ENCODE peak calls at places on chromosomes 2 and 18, in four cellular contexts. V is effector memory CD4-positive, alpha-beta T cell; P is aorta; F is transverse colon. J is an unnamed sample.

GRCh38 chr18:79508565-79509535 is 113.1 kb downstream of the NFATC1 start:
- DNase-seq in V (no peak), P (peak; percentile 67), F (peak; percentile 51), J (peak; percentile 35)

GRCh38 chr2:113324684-113325160 is 46.0 kb upstream of the PAX8 start:
- DNase-seq in V (no peak), P (peak; percentile 83), F (peak; percentile 58), J (peak; percentile 40)

GRCh38 chr2:54149623-54150501 is 34.4 kb downstream of the ACYP2 start:
- DNase-seq in V (no peak), P (no peak), F (no peak), J (no peak)

GRCh38 chr2:28565720-28566295 is 69.9 kb downstream of the PLB1 start:
- DNase-seq in V (no peak), P (no peak), F (no peak), J (no peak)

GRCh38 chr2:203432811-203433210 is 102.3 kb downstream of the RAPH1 start:
- DNase-seq in V (no peak), P (no peak), F (no peak), J (no peak)

GRCh38 chr2:53952519-53952918 is 18.3 kb downstream of the PSME4 start:
- DNase-seq in V (no peak), P (no peak), F (no peak), J (no peak)

GRCh38 chr2:28683100-28683706 is 68.4 kb upstream of the PPP1CB start:
- DNase-seq in V (no peak), P (peak; percentile 92), F (peak; percentile 72), J (peak; percentile 49)

GRCh38 chr2:143950675-143951074 is 569.2 kb downstream of the ZEB2 start:
- DNase-seq in V (no peak), P (no peak), F (no peak), J (no peak)

GRCh38 chr2:240524963-240525718 is 32.6 kb downstream of the ANKMY1 start:
- DNase-seq in V (no peak), P (peak; percentile 30), F (no peak), J (no peak)

GRCh38 chr2:55302241-55302640 is 33.2 kb upstream of the MTIF2 start:
- DNase-seq in V (no peak), P (no peak), F (no peak), J (no peak)

GRCh38 chr2:240946654-240947053 is 40.5 kb downstream of the CROCC2 start:
- DNase-seq in V (no peak), P (peak; percentile 70), F (peak; percentile 3), J (peak; percentile 33)

GRCh38 chr2:231935207-231935524 is 9.0 kb upstream of the NPPC start:
- DNase-seq in V (no peak), P (peak; percentile 53), F (no peak), J (no peak)

GRCh38 chr18:32049393-32050161 is 31.0 kb downstream of the RNF125 start:
- DNase-seq in V (peak; percentile 31), P (no peak), F (peak; percentile 55), J (peak; percentile 66)

GRCh38 chr2:186136860-186137259 is 349.2 kb upstream of the ZC3H15 start:
- DNase-seq in V (no peak), P (no peak), F (no peak), J (no peak)
- H3K4me1 ChIP-seq in V (no peaks in the 10 kb centered on the region), P (no peaks in the 10 kb centered on the region), F (no peaks in the 10 kb centered on the region), J (no peaks in the 10 kb centered on the region)

GRCh38 chr2:30331869-30332268 is 100.5 kb downstream of the LBH start:
- DNase-seq in V (no peak), P (no peak), F (no peak), J (no peak)
- H3K4me1 ChIP-seq in V (peaks cover 44% of the 10 kb centered on the region), P (no peaks in the 10 kb centered on the region), F (peaks cover 8% of the 10 kb centered on the region), J (peaks cover 26% of the 10 kb centered on the region)

GRCh38 chr2:163701399-163702195 is 34.2 kb downstream of the FIGN start:
- DNase-seq in V (no peak), P (no peak), F (no peak), J (no peak)
- H3K4me1 ChIP-seq in V (no peaks in the 10 kb centered on the region), P (peaks cover 11% of the 10 kb centered on the region), F (no peaks in the 10 kb centered on the region), J (no peaks in the 10 kb centered on the region)

GRCh38 chr2:235504459-235505200 is 10.8 kb downstream of the AGAP1 start:
- DNase-seq in V (no peak), P (peak; percentile 17), F (no peak), J (no peak)
- H3K4me1 ChIP-seq in V (no peaks in the 10 kb centered on the region), P (no peaks in the 10 kb centered on the region), F (peaks cover 27% of the 10 kb centered on the region), J (peaks cover 56% of the 10 kb centered on the region)

DNA sequence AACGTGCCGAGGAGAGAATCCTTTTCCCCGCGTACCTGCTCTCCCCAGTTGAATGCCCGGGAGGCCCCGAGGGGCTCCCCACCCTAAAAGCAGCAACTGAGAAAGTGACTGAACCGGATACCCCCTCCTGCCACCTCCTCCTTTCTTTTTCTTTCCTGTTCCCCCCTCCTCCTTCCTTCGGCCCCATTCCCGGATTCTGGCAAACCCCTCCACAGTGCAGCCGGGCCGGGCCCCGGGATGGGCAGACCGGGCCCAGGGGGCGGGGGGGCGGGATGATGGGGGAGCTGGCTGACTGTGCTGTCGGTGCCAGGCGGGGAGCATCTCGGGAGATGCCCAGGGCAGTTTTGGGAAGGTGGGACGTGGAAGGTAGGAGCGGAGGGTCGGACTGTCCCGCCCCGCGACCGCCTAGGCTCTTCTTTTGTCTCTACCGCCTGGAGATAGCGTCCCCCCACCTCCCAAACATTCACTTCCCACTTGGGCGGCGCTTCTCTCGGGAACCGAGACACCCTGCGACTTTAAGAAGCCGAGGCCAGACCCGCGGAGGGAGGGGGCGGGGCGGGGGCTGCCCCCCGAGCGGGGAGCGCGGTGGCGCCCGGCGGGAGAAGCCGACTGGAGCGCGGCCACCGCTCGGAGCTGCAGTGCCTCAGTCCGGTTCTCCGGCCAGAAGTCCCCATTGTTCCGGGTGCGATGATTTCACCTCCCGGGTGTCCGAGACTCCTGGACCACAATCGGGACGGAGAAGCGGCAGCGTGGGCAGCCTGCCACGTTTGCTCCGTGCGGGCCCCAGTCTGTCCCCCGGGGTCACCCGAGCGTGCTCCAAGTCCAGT is 8.2 kb downstream of the DLX2 start:
- DNase-seq in V (no peak), P (peak; percentile 74), F (no peak), J (no peak)
- H3K4me1 ChIP-seq in V (peaks cover 48% of the 10 kb centered on the region), P (no peaks in the 10 kb centered on the region), F (peaks cover 35% of the 10 kb centered on the region), J (peaks cover 63% of the 10 kb centered on the region)

GRCh38 chr18:74505776-74506175 is 9.6 kb downstream of the CNDP2 start:
- DNase-seq in V (no peak), P (no peak), F (no peak), J (peak; percentile 73)
- H3K4me1 ChIP-seq in V (no peaks in the 10 kb centered on the region), P (no peaks in the 10 kb centered on the region), F (no peaks in the 10 kb centered on the region), J (peaks cover 5% of the 10 kb centered on the region)

GRCh38 chr2:41483221-41483620 is 564.6 kb upstream of the PKDCC start:
- DNase-seq in V (no peak), P (no peak), F (no peak), J (no peak)

GRCh38 chr2:41482659-41483058 is 565.2 kb upstream of the PKDCC start:
- DNase-seq in V (no peak), P (no peak), F (no peak), J (no peak)
- H3K4me1 ChIP-seq in V (no peaks in the 10 kb centered on the region), P (peaks cover 4% of the 10 kb centered on the region), F (no peaks in the 10 kb centered on the region), J (no peaks in the 10 kb centered on the region)

DNA sequence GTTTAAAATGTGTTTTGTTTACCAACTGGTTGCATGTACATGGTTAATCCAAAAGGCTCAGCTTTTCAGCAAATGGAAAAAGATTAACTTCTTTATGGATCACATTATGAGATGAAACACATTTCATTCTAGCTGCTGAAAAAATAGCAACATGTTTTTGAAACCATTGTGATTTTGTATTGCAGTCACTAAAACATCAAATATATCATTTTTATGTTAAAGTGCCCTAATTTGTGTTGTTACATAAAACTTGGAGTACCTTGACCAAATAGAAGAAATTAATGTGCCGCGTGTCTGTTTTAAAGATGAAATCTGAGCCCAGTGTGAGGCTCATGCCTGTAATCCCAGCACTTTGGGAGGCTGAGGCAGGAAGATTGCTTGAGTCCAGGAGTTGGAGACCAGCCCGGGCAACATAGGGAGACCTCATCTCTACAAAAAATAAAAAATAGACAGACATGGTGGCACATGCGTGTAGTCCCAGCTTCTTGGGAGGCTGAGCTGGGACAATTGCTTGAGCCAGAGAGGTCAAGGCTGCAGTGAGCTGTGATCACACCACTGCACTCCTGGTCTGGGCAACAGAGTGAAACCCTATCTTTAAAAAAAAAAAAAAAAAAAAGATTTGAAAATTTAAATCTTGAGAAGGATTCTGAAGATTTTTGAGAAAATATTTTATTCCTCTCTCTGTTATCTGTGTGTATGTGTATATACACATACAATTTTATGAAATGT is 96.6 kb downstream of the FMNL2 start:
- DNase-seq in V (no peak), P (no peak), F (no peak), J (no peak)
- H3K4me1 ChIP-seq in V (no peaks in the 10 kb centered on the region), P (peaks cover 6% of the 10 kb centered on the region), F (no peaks in the 10 kb centered on the region), J (peaks cover 22% of the 10 kb centered on the region)

DNA sequence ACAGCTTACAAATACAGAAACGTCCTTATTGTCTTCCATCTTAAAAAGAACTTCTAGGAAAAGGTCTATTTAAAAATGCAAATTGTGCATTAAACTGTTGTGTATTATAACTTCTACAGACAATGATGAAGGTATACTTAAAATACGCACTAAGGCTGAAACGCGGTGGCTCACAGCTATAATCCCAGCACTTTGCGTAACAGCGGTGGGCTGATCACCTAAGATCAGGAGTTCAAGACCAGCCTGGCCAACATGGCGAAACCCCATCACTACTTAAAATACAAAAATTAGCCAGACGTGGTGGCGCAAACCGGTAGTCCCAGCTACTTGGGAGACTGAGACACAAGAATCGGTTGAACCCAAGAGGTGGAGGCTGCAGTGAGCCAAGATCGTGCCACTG is 4.9 kb downstream of the CUL3 start:
- DNase-seq in V (no peak), P (no peak), F (no peak), J (no peak)
- H3K4me1 ChIP-seq in V (peaks cover 46% of the 10 kb centered on the region), P (peaks cover 13% of the 10 kb centered on the region), F (peaks cover 17% of the 10 kb centered on the region), J (peaks cover 71% of the 10 kb centered on the region)

DNA sequence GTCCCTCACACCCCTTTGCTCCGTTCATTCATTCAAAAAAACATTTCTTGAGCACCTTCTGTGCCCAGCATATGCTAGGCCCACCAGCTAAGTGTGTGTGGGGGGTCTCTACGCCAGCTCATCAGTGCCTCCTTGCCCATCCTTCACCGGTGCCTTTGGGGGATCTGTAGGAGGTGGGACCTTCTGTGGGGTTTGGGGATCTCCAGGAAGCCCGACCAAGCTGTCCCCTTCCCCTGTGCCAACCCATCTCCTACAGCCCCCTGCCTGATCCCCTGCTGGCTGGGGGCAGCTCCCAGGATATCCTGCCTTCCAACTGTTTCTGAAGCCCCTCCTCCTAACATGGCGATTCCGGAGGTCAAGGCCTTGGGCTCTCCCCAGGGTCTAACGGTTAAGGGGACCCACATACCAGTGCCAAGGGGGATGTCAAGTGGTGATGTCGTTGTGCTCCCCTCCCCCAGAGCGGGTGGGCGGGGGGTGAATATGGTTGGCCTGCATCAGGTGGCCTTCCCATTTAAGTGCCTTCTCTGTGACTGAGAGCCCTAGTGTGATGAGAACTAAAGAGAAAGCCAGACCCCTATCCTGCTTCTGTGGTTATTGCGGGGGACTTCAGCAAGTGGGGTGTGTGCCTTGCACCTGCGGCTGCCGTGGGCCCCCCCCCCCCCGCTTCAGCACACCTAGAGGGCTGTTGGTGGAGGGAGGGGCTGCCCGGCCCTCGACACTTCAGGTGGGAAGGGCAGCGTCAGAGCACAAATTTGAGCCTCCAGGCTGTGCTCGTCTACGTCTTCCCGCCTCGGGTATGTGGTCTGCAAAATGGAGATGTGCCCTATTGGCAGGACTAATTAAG is 5.9 kb downstream of the CTDSP1 start:
- DNase-seq in V (no peak), P (no peak), F (no peak), J (peak; percentile 34)
- H3K4me1 ChIP-seq in V (peaks cover 45% of the 10 kb centered on the region), P (no peaks in the 10 kb centered on the region), F (peaks cover 27% of the 10 kb centered on the region), J (peaks cover 50% of the 10 kb centered on the region)